ENCODE peak calls at places on chromosomes 7 and 10, in ten cellular contexts. R is bronchial epithelial cell; Y is CD8-positive, alpha-beta T cell; D is fibroblast of pulmonary artery; N is activated B cell treated with CpG ODN at 0.5 μM for 24 hours; V is GM10248; X is RWPE1; L is foreskin fibroblast; S is AG09309; K is cardiac muscle cell. C is an unnamed sample.

GRCh38 chr10:61280303-61280702 is 172.9 kb downstream of the TMEM26 start:
- DNase-seq in R (peak; percentile 76), Y (no peak), D (peak; percentile 31), N (no peak), V (no peak), X (peak; percentile 1), L (peak; percentile 66), S (no peak), K (peak; percentile 10), C (no peak)

GRCh38 chr10:133391761-133392518 is 2.0 kb upstream of the MTG1 start:
- DNase-seq in R (no peak), Y (no peak), D (no peak), N (no peak), V (no peak), X (no peak), L (no peak), S (no peak), K (no peak), C (no peak)

GRCh38 chr7:7399707-7400106 is 136.0 kb downstream of the COL28A1 start:
- DNase-seq in R (no peak), Y (no peak), D (no peak), N (no peak), V (no peak), X (no peak), L (no peak), S (peak; percentile 1), K (no peak), C (peak; percentile 2)

GRCh38 chr7:17968791-17969715 is 28.8 kb upstream of the SNX13 start:
- DNase-seq in R (no peak), Y (no peak), D (peak; percentile 28), N (no peak), V (no peak), X (no peak), L (peak; percentile 6), S (no peak), K (peak; percentile 51), C (no peak)

GRCh38 chr7:10908600-10908999 is 65.1 kb upstream of the PHF14 start:
- DNase-seq in R (no peak), Y (no peak), D (no peak), N (no peak), V (no peak), X (no peak), L (no peak), S (no peak), K (no peak), C (no peak)

GRCh38 chr10:118952493-118953295 is 76.8 kb upstream of the NANOS1 start:
- DNase-seq in R (no peak), Y (no peak), D (no peak), N (no peak), V (peak; percentile 4), X (no peak), L (no peak), S (no peak), K (no peak), C (no peak)

GRCh38 chr7:47039899-47040298 is 542.0 kb downstream of the TNS3 start:
- DNase-seq in R (peak; percentile 20), Y (no peak), D (peak; percentile 89), N (no peak), V (no peak), X (no peak), L (peak; percentile 82), S (peak; percentile 34), K (peak; percentile 75), C (no peak)

GRCh38 chr7:106720641-106721040 is 59.7 kb upstream of the CCDC71L start:
- DNase-seq in R (no peak), Y (no peak), D (no peak), N (no peak), V (peak; percentile 28), X (no peak), L (no peak), S (no peak), K (no peak), C (no peak)

GRCh38 chr10:84427903-84428650 is 99.7 kb downstream of the CCSER2 start:
- DNase-seq in R (no peak), Y (no peak), D (peak; percentile 30), N (no peak), V (no peak), X (no peak), L (no peak), S (no peak), K (peak; percentile 16), C (peak; percentile 66)

GRCh38 chr7:46682841-46683624 is 762.0 kb upstream of the IGFBP3 start:
- DNase-seq in R (peak; percentile 46), Y (no peak), D (peak; percentile 5), N (no peak), V (no peak), X (no peak), L (peak; percentile 78), S (peak; percentile 27), K (no peak), C (no peak)

GRCh38 chr7:28405662-28406061 is 6.7 kb upstream of the CREB5 start:
- DNase-seq in R (peak; percentile 98), Y (no peak), D (peak; percentile 98), N (no peak), V (peak; percentile 21), X (peak; percentile 72), L (peak; percentile 90), S (peak; percentile 94), K (peak; percentile 97), C (peak; percentile 83)

GRCh38 chr10:104045151-104046089 is 40.3 kb downstream of the COL17A1 start:
- DNase-seq in R (no peak), Y (no peak), D (peak; percentile 87), N (no peak), V (peak; percentile 44), X (peak; percentile 44), L (peak; percentile 91), S (peak; percentile 38), K (peak; percentile 82), C (peak; percentile 20)
- TF ChIP-seq CTCF in R (peak; percentile 46), Y (no peak), D (peak; percentile 90), N (no peak), V (peak; percentile 36), X (no peak), L (peak; percentile 90), S (peak; percentile 95), K (peak; percentile 87), C (peak; percentile 85)

DNA sequence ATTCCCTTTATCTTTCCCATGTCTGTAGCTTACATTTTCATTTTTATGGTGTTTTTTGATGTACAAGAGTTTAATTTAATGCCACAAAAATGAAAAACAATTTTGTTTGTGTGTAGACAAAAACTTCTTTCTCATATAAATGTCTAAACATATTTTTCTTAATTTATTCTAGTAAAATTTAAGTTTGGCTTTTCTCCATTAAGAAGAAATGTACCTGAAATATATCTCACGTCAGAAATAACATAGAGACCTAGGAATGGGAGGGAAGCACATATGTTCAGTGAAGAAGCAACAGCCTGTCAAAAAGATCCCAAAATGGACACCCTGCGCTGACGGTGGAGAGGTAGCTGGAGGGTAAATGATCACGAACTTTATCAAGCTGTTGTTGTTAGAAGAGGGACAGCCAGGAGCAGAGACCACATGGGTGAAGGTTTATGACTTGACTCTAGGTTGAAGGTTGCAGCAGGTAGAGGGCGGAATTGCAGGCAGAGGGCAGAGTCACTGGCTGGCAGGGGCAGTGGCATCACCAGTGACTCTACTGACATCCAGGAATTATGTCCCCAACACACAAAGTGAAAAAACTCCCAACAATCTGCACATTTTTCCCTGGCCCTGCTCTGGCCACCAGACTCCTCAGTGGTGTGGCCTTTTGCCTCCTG is 225.9 kb upstream of the PRSS58 start:
- DNase-seq in R (no peak), Y (no peak), D (no peak), N (no peak), V (no peak), X (no peak), L (no peak), S (no peak), K (no peak), C (no peak)
- TF ChIP-seq CTCF in R (no peak), Y (no peak), D (no peak), N (no peak), V (no peak), X (peak; percentile 51), L (no peak), S (no peak), K (no peak), C (peak; percentile 15)

DNA sequence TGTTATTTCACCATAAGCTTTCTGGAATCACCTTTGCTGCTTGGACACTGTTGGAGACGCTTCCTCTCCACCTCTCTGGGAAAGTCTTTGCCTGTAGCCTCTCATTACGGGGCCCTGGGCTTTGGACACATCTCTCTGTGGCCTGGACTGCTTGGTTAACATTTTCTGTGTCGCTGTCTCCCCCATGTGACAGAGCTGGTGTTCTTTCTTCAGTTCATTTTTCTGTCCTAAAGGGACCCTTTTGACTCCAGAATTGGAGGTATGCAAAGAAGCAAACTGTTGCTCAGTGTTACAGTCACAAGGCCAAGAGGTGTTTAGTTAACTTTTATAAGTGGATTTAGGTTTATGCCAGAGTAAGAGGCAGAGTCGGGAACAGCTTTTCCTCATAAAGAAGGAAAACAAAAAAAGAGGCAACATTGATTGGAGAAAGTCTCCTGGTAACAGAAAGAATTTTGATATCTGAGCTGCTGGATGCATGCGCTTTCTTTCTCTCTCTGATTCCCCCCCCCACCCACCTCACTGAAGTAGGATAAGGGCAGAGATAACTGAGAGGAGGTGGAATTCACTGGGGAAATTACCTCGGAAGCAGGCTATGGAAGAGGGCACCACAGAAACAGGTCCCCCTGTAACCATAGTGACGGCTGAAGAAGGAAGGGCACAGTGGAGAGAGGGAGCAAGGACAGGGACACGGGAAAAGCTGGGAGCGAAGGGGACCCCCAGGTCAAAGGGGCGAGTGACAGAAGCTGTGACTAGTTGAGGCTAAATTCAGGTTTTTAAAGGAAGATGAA is 57.8 kb downstream of the LGI1 start:
- DNase-seq in R (no peak), Y (no peak), D (no peak), N (no peak), V (no peak), X (no peak), L (peak; percentile 34), S (no peak), K (no peak), C (no peak)
- TF ChIP-seq CTCF in R (no peak), Y (no peak), D (no peak), N (no peak), V (peak; percentile 27), X (no peak), L (peak; percentile 2), S (no peak), K (no peak), C (peak; percentile 46)

GRCh38 chr7:2567663-2568238 is 9.0 kb downstream of the IQCE start:
- DNase-seq in R (peak; percentile 9), Y (no peak), D (peak; percentile 57), N (no peak), V (peak; percentile 47), X (no peak), L (peak; percentile 81), S (no peak), K (peak; percentile 55), C (no peak)
- TF ChIP-seq CTCF in R (peak; percentile 34), Y (no peak), D (peak; percentile 64), N (no peak), V (peak; percentile 55), X (peak; percentile 30), L (peak; percentile 66), S (peak; percentile 52), K (peak; percentile 58), C (peak; percentile 66)